ENCODE peak calls at places on chromosomes 5 and 9, in four cellular contexts. Y is PC-3, L is GM23338, I is hepatocyte. F is an unnamed sample.

GRCh38 chr9:72695365-72695764 is 174.0 kb downstream of the TMC1 start:
- DNase-seq in Y (no peak), I (no peak), L (peak; percentile 7), F (no peak)

GRCh38 chr5:1748845-1749244 is 50.8 kb downstream of the MRPL36 start:
- DNase-seq in L (no peak), Y (no peak), I (no peak), F (no peak)

GRCh38 chr9:69678843-69679538 is 6.8 kb upstream of the APBA1 start:
- DNase-seq in I (no peak), L (no peak), Y (no peak), F (no peak)

GRCh38 chr5:177457239-177458121 is 10.9 kb downstream of the PRR7 start:
- DNase-seq in L (peak; percentile 100), Y (peak; percentile 94), I (peak; percentile 95), F (peak; percentile 95)

GRCh38 chr5:159732220-159732619 is 184.1 kb upstream of the ADRA1B start:
- DNase-seq in Y (no peak), L (no peak), I (no peak), F (no peak)

GRCh38 chr9:96674914-96675538 is 19.9 kb upstream of the PRXL2C start:
- DNase-seq in Y (peak; percentile 71), L (no peak), I (no peak), F (no peak)

GRCh38 chr9:38689678-38690077 is 30.3 kb downstream of the FAM240B start:
- DNase-seq in L (peak; percentile 85), Y (no peak), I (peak; percentile 66), F (no peak)

GRCh38 chr9:89799766-89800165 is 195.0 kb downstream of the GADD45G start:
- DNase-seq in I (no peak), Y (no peak), L (no peak), F (no peak)

GRCh38 chr5:91098581-91098980 is 284.5 kb downstream of the ARRDC3 start:
- DNase-seq in I (peak; percentile 21), L (no peak), Y (no peak), F (no peak)

GRCh38 chr5:108749130-108749861 is 1.6 kb downstream of the FER start:
- DNase-seq in Y (no peak), I (peak; percentile 84), L (peak; percentile 89), F (peak; percentile 21)

GRCh38 chr5:172490739-172491461 is 36.6 kb upstream of the SH3PXD2B start:
- DNase-seq in Y (no peak), I (no peak), L (no peak), F (no peak)

GRCh38 chr5:123696948-123697347 is 185.0 kb downstream of the CSNK1G3 start:
- DNase-seq in Y (no peak), L (no peak), I (no peak), F (no peak)

GRCh38 chr5:159345861-159346260 is 15.6 kb upstream of the IL12B start:
- DNase-seq in Y (no peak), I (no peak), L (no peak), F (no peak)

GRCh38 chr9:92986175-92987110 is 39.1 kb downstream of the FGD3 start:
- DNase-seq in I (no peak), L (peak; percentile 71), Y (no peak), F (peak; percentile 48)

GRCh38 chr9:131289301-131290038 is at the start of gene PLPP7:
- DNase-seq in L (peak; percentile 84), Y (no peak), I (no peak), F (no peak)

GRCh38 chr5:170570492-170570891 is 66.7 kb downstream of the KCNIP1 start:
- DNase-seq in Y (no peak), I (no peak), L (no peak), F (no peak)

GRCh38 chr9:127122176-127123151 is at the start of gene ANGPTL2:
- DNase-seq in I (peak; percentile 93), Y (peak; percentile 22), L (peak; percentile 92), F (no peak)

GRCh38 chr9:95626885-95627558 is 110.3 kb upstream of the PTCH1 start:
- DNase-seq in L (no peak), I (no peak), Y (no peak), F (no peak)

GRCh38 chr9:90578116-90578815 is 64.4 kb downstream of the DIRAS2 start:
- DNase-seq in L (peak; percentile 2), Y (no peak), I (no peak), F (no peak)

GRCh38 chr9:121350993-121351561 is 19.0 kb downstream of the STOM start:
- DNase-seq in L (no peak), Y (peak; percentile 72), I (peak; percentile 79), F (no peak)

GRCh38 chr9:1457460-1457859 is 407.3 kb downstream of the DMRT2 start:
- DNase-seq in Y (no peak), L (no peak), I (no peak), F (no peak)

GRCh38 chr5:52802272-52803011 is 14.7 kb downstream of the ITGA1 start:
- DNase-seq in Y (no peak), L (no peak), I (no peak), F (no peak)

GRCh38 chr9:120915854-120916495 is 10.6 kb downstream of the TRAF1 start:
- DNase-seq in Y (no peak), I (no peak), L (no peak), F (peak; percentile 31)

GRCh38 chr9:113636165-113636564 is 172.6 kb downstream of the RGS3 start:
- DNase-seq in L (no peak), Y (no peak), I (no peak), F (no peak)

GRCh38 chr9:75985515-75985914 is 95.0 kb downstream of the PCSK5 start:
- DNase-seq in L (no peak), I (no peak), Y (no peak), F (no peak)

GRCh38 chr5:3310551-3311340 is 284.9 kb upstream of the IRX1 start:
- DNase-seq in I (no peak), Y (peak; percentile 6), L (no peak), F (no peak)

GRCh38 chr9:95201201-95201600 is 116.3 kb downstream of the FANCC start:
- DNase-seq in L (no peak), I (no peak), Y (no peak), F (no peak)

GRCh38 chr5:111668713-111669112 is 88.3 kb downstream of the NREP start:
- DNase-seq in I (no peak), L (no peak), Y (peak; percentile 65), F (no peak)

GRCh38 chr9:127778280-127779135 is at the start of gene SH2D3C:
- DNase-seq in I (no peak), Y (no peak), L (no peak), F (peak; percentile 77)

GRCh38 chr9:9950813-9951212 is 662.0 kb downstream of the PTPRD start:
- DNase-seq in Y (no peak), L (no peak), I (no peak), F (no peak)

GRCh38 chr5:172683696-172684464 is 42.8 kb downstream of the NEURL1B start:
- DNase-seq in L (peak; percentile 65), Y (no peak), I (peak; percentile 52), F (no peak)

DNA sequence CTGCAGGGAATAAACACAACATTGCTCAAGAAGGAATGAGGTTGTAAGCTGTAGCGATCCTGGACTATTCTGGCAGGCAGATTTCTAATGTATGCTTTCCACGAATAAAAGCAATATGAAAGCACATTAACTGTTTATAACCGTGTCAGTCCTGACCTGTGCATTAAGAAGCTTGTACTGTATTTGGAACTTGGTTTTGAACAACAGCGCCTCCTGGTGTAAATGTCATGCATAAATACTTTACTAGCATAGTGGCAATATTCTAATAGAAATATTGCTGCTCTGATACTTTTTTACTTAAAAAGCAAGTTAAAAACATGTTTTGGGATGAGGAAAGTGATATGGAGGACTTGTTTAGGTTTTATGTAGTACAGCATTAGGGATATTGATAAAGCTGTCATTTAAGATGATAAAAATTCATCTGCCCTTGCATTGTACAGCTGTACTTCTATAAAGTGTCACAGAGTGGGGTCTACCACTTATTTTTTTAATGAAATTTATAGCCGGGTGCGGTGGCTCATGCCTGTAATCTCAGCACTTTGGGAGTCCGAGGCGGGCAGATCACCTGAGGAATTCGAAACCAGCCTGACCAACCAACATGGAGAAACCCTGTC is 70.7 kb upstream of the GNE start:
- DNase-seq in Y (peak; percentile 77), L (peak; percentile 76), I (peak; percentile 80), F (peak; percentile 78)
- TF ChIP-seq EZH2phosphoT487 in Y (no peak), L (no peak), I (no peak), F (no peak)

GRCh38 chr9:78909566-78909965 is 612.6 kb downstream of the PSAT1 start:
- DNase-seq in I (no peak), Y (no peak), L (no peak), F (no peak)
- H3K4me1 ChIP-seq in I (no peaks in the 10 kb centered on the region), Y (no peaks in the 10 kb centered on the region), L (no peaks in the 10 kb centered on the region), F (no peaks in the 10 kb centered on the region)

DNA sequence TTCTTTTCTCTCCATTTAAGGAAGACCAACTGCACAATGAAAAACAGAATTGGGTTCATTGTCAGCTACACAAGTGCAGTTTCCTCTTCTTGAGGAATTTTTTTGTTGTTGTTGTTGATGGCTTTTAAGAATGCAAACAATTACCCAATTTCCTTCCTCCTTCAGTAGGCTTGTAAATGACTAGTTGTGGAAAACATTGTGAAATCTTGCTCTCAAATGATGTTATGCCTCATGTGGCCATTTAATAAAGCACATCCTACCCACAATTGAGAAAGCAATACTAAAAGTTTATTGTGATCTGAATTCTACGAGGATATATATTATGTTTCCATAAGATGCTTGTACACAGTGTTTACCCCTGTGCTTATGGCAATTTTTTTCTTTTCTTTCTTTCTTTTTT is 171.6 kb downstream of the FAM174A start:
- DNase-seq in I (peak; percentile 9), Y (peak; percentile 57), L (peak; percentile 47), F (peak; percentile 23)
- TF ChIP-seq CTCF in I (peak; percentile 30), Y (peak; percentile 56), L (no peak), F (peak; percentile 62)

DNA sequence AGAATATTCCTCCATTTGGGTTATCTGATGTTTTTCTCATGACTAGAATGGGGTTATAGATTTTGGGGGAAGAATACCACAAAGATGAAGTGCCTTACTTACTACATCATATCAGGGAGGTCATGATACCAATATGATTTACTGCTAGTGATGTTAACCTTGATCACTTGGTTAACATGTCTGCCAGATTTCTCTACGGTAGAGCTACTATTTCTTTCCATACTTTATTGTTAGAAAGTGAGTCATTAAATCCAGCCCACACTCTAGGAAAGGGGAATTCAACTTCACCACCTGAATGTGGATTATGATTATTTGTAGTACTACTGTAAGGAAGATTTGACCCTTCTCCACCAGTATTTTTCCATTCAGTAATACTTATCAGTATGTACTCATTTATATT is 64.7 kb downstream of the UBE2R2 start:
- DNase-seq in I (no peak), Y (peak; percentile 10), L (no peak), F (no peak)
- TF ChIP-seq EZH2phosphoT487 in I (no peak), Y (no peak), L (no peak), F (no peak)

F was measured in OCI-LY7.